ENCODE peak calls at places on chromosomes 5 and 9, in seven cellular contexts. X is NCI-H1417; D is stimulated activated naive CD8-positive, alpha-beta T cell treated with anti-CD3 and anti-CD28 coated beads, Interleukin-15, Interleukin-2, amounts not matched to agents 100 U/mL and 50 U/mL, for 24 hours; V is RCC 7860; B is substantia nigra; Y is kidney tubule cell; K is GM12865. Z is an unnamed sample.

GRCh38 chr9:82961504-82962125 is 101.3 kb downstream of the RASEF start:
- DNase-seq in Y (peak), D (peak), X (peak), B (peak), K (peak), V (peak), Z (peak)

GRCh38 chr9:120531683-120532300 is 48.2 kb downstream of the CDK5RAP2 start:
- DNase-seq in Y (peak), D (no peak), K (peak), X (peak), B (no peak), V (no peak), Z (peak)

GRCh38 chr5:159051431-159052281 is 48.1 kb downstream of the EBF1 start:
- DNase-seq in K (peak), X (peak), Y (peak), B (peak), D (peak), V (no peak), Z (no peak)

GRCh38 chr9:8428389-8428788 is 628.8 kb upstream of the DMAC1 start:
- DNase-seq in K (no peak), X (no peak), D (no peak), B (no peak), V (no peak), Y (no peak), Z (no peak)

GRCh38 chr9:131072107-131072870 is 24.0 kb upstream of the AIF1L start:
- DNase-seq in Y (no peak), X (no peak), V (no peak), B (no peak), K (no peak), D (no peak), Z (no peak)

GRCh38 chr5:166341708-166342329 is 1949.6 kb upstream of the WWC1 start:
- DNase-seq in X (no peak), B (no peak), K (no peak), V (no peak), Y (no peak), D (no peak), Z (peak)

GRCh38 chr5:73201547-73202513 is 28.8 kb downstream of the TMEM174 start:
- DNase-seq in D (peak), K (peak), B (peak), V (peak), Y (peak), X (peak), Z (peak)

GRCh38 chr9:129612815-129613519 is 7.9 kb downstream of the C9orf50 start:
- DNase-seq in B (no peak), V (no peak), D (no peak), K (no peak), X (no peak), Y (no peak), Z (no peak)

GRCh38 chr5:34688015-34688800 is 32.1 kb downstream of the RAI14 start:
- DNase-seq in B (no peak), V (no peak), K (no peak), X (no peak), D (no peak), Y (no peak), Z (no peak)

Z was measured in ACHN.